ENCODE peak calls at places on chromosomes 1 and 21, in four cellular contexts. C, P, Y and G are unnamed samples.

GRCh38 chr1:87834941-87835340 is 506.3 kb downstream of the LMO4 start:
- DNase-seq in C (no peak), P (no peak), Y (no peak), G (no peak)

GRCh38 chr1:170967042-170967910 is 31.9 kb downstream of the MROH9 start:
- DNase-seq in C (no peak), P (peak; percentile 62), Y (peak; percentile 84), G (peak; percentile 9)

GRCh38 chr1:152580433-152580832 is at the start of gene LCE3D:
- DNase-seq in C (no peak), P (no peak), Y (no peak), G (peak; percentile 1)

GRCh38 chr1:173392895-173393654 is 84.1 kb upstream of the PRDX6 start:
- DNase-seq in C (no peak), P (no peak), Y (peak; percentile 67), G (no peak)

GRCh38 chr1:4931486-4931885 is 277.1 kb downstream of the AJAP1 start:
- DNase-seq in C (no peak), P (no peak), Y (no peak), G (no peak)

GRCh38 chr1:180150982-180151381 is 3.7 kb upstream of the QSOX1 start:
- DNase-seq in C (no peak), P (no peak), Y (peak; percentile 48), G (no peak)

GRCh38 chr21:46634966-46635323 is 529 bp upstream of the PRMT2 start:
- DNase-seq in C (no peak), P (peak; percentile 67), Y (peak; percentile 89), G (no peak)

GRCh38 chr1:156295391-156295947 is at the start of gene GLMP:
- DNase-seq in C (peak; percentile 89), P (peak; percentile 77), Y (peak; percentile 87), G (peak; percentile 84)

DNA sequence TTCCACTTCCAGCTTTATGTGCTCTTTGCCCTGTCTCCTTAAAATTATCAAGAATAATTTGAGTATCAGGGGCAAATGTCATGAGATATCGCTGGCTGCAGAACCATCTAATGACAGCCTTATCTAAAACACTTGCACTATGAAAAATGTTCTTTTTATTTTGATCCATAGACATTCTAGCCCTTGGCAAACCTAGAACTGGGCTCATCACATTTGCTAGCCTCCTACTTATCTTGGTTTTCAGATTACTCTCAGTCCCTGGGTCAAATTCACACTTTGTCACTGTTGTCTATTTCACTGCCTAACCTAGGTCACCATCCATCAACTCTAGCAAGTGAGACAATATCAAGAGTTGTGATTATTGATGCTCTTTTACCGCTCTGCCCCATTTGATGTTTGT is 59.9 kb upstream of the IPO9 start:
- DNase-seq in C (no peak), P (no peak), Y (no peak), G (no peak)
- H3K4me3 ChIP-seq in C (no peak overlapping the region), P (no peak overlapping the region), Y (peak overlapping the region; percentile 3), G (no peak overlapping the region)

GRCh38 chr1:90725961-90726715 is 9.0 kb upstream of the BARHL2 start:
- DNase-seq in C (no peak), P (no peak), Y (no peak), G (no peak)
- H3K27me3 ChIP-seq in C (no peaks in the 10 kb centered on the region), P (peaks cover 10% of the 10 kb centered on the region), Y (peaks cover 94% of the 10 kb centered on the region), G (peaks cover 99% of the 10 kb centered on the region)

GRCh38 chr1:22522221-22522743 is 41.0 kb upstream of the EPHA8 start:
- DNase-seq in C (no peak), P (no peak), Y (no peak), G (no peak)
- H3K36me3 ChIP-seq in C (peaks cover 91% of the 10 kb centered on the region), P (peaks cover 6% of the 10 kb centered on the region), Y (peaks cover 93% of the 10 kb centered on the region), G (peaks cover 6% of the 10 kb centered on the region)

GRCh38 chr21:39641827-39642450 is 29.2 kb downstream of the B3GALT5 start:
- DNase-seq in C (no peak), P (no peak), Y (no peak), G (no peak)
- H3K4me3 ChIP-seq in C (peak overlapping the region; percentile 56), P (no peak overlapping the region), Y (no peak overlapping the region), G (no peak overlapping the region)

GRCh38 chr1:18658831-18659230 is 28.2 kb downstream of the PAX7 start:
- DNase-seq in C (no peak), P (no peak), Y (no peak), G (no peak)
- H3K27me3 ChIP-seq in C (no peaks in the 10 kb centered on the region), P (peaks cover 100% of the 10 kb centered on the region), Y (peaks cover 57% of the 10 kb centered on the region), G (peaks cover 27% of the 10 kb centered on the region)